ENCODE peak calls at places on chromosome 21, in five cellular contexts. Y is body of pancreas, M is HCT116, A is thoracic aorta, B is iPS DF 6.9. P is an unnamed sample.

GRCh38 chr21:20418353-20418752 is 579.9 kb upstream of the NCAM2 start:
- DNase-seq in Y (no peak), M (no peak), A (no peak), B (no peak), P (no peak)

GRCh38 chr21:14591277-14591876 is 45.3 kb upstream of the SAMSN1 start:
- DNase-seq in B (no peak), Y (no peak), M (no peak), A (no peak), P (no peak)

GRCh38 chr21:44988607-44989537 is 49.0 kb downstream of the SLX9 start:
- DNase-seq in B (no peak), A (no peak), M (no peak), Y (no peak), P (no peak)

GRCh38 chr21:44894687-44895302 is 21.3 kb upstream of the PTTG1IP start:
- DNase-seq in Y (no peak), A (no peak), M (no peak), B (no peak), P (no peak)

GRCh38 chr21:45405819-45406762 is 1.1 kb downstream of the COL18A1 start:
- DNase-seq in A (no peak), M (no peak), Y (no peak), B (no peak), P (no peak)

GRCh38 chr21:16978309-16978895 is 534.4 kb upstream of the CXADR start:
- DNase-seq in M (no peak), B (no peak), A (no peak), Y (no peak), P (no peak)

GRCh38 chr21:35508389-35508888 is 459.3 kb upstream of the RUNX1 start:
- DNase-seq in Y (peak; percentile 80), B (no peak), M (peak; percentile 58), A (peak; percentile 30), P (peak; percentile 62)

GRCh38 chr21:45950740-45951515 is 30.6 kb upstream of the COL6A1 start:
- DNase-seq in Y (peak; percentile 48), M (peak; percentile 12), B (no peak), A (no peak), P (peak; percentile 43)

GRCh38 chr21:27498025-27498424 is 531.1 kb upstream of the ADAMTS5 start:
- DNase-seq in A (no peak), M (no peak), B (no peak), Y (no peak), P (no peak)

GRCh38 chr21:44865561-44866280 is 7.8 kb downstream of the PTTG1IP start:
- DNase-seq in B (no peak), Y (no peak), M (no peak), A (no peak), P (no peak)

GRCh38 chr21:21730524-21730923 is 732.3 kb downstream of the NCAM2 start:
- DNase-seq in Y (no peak), B (no peak), A (no peak), M (no peak), P (no peak)

GRCh38 chr21:24870633-24871032 is 736.6 kb downstream of the MRPL39 start:
- DNase-seq in Y (no peak), M (no peak), B (no peak), A (no peak), P (no peak)

GRCh38 chr21:33947451-33948095 is 32.0 kb upstream of the ATP5PO start:
- DNase-seq in M (peak; percentile 93), A (peak; percentile 76), B (peak; percentile 64), Y (peak; percentile 87), P (peak; percentile 95)
- H3K4me3 ChIP-seq in M (peak overlapping the region; percentile 34), A (peak overlapping the region; percentile 59), B (no peak overlapping the region), Y (no peak overlapping the region), P (peak overlapping the region; percentile 13)

GRCh38 chr21:33018707-33019455 is 6.9 kb upstream of the OLIG2 start:
- DNase-seq in B (no peak), M (no peak), Y (no peak), A (no peak), P (no peak)
- H3K27me3 ChIP-seq in B (peaks cover 62% of the 10 kb centered on the region), M (no peaks in the 10 kb centered on the region), Y (peaks cover 26% of the 10 kb centered on the region), A (no peaks in the 10 kb centered on the region), P (peaks cover 65% of the 10 kb centered on the region)

DNA sequence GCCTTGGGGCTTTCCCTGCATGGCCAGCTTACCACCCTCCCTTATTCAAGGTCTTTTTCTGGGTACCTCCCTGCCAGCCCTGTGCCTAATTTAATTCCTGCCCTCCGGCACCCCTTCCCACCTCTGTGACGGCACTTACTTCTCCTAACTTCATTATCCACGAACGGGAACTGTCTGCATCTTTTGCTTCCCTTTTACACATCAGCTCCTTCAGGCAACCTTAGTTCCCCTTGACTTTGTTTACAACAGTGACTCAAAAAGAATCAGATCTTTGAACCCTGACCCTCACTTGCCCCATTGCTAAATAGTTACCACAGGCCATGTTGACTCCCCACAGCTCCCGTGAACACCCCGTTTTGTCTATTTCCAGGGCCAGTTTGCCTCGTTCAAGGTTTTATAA is 138.3 kb upstream of the ETS2 start:
- DNase-seq in A (no peak), Y (no peak), M (no peak), B (no peak), P (no peak)
- H3K27ac ChIP-seq in A (no peak overlapping the region), Y (no peak overlapping the region), M (no peak overlapping the region), B (no peak overlapping the region), P (no peak overlapping the region)

GRCh38 chr21:38660333-38661295 is 145.1 kb upstream of the ETS2 start:
- DNase-seq in Y (no peak), A (peak; percentile 18), B (no peak), M (no peak), P (no peak)
- H3K4me3 ChIP-seq in Y (no peak overlapping the region), A (peak overlapping the region; percentile 87), B (peak overlapping the region; percentile 58), M (no peak overlapping the region), P (peak overlapping the region; percentile 36)

GRCh38 chr21:34201001-34201400 is 127.6 kb downstream of the MRPS6 start:
- DNase-seq in M (no peak), A (no peak), Y (peak; percentile 45), B (no peak), P (no peak)
- H3K27me3 ChIP-seq in M (no peaks in the 10 kb centered on the region), A (no peaks in the 10 kb centered on the region), Y (no peaks in the 10 kb centered on the region), B (no peaks in the 10 kb centered on the region), P (no peaks in the 10 kb centered on the region)

DNA sequence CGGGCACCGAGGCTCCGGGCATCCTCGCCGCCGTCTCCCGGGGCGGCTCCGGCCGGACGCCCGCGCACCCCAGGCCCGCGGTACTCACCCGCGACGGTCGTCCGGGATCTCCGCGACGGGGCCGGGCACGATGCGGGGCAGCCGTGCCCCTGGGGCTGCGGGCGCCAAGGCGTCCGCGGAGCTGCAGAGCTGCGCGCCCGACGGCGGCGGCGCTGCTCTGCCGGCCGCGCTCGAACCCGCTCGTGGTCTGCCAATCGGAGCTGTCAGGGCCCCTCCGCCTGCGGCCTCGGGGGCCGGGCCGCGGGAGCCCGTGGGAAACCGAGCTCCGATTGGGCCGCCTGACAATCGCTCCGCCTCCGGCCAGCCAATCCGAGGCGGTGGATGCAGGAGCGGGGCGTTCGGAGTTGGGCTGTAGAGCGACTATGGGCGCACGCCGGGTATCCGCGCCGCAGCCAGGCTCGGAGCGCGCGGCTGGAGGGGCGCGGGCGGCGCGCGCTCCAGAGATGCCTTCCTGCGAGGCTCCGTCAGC is 100.6 kb upstream of the SOD1 start:
- DNase-seq in M (peak; percentile 80), B (peak; percentile 88), A (no peak), Y (peak; percentile 80), P (peak; percentile 96)
- H3K27ac ChIP-seq in M (peak overlapping the region; percentile 66), B (no peak overlapping the region), A (no peak overlapping the region), Y (no peak overlapping the region), P (no peak overlapping the region)

DNA sequence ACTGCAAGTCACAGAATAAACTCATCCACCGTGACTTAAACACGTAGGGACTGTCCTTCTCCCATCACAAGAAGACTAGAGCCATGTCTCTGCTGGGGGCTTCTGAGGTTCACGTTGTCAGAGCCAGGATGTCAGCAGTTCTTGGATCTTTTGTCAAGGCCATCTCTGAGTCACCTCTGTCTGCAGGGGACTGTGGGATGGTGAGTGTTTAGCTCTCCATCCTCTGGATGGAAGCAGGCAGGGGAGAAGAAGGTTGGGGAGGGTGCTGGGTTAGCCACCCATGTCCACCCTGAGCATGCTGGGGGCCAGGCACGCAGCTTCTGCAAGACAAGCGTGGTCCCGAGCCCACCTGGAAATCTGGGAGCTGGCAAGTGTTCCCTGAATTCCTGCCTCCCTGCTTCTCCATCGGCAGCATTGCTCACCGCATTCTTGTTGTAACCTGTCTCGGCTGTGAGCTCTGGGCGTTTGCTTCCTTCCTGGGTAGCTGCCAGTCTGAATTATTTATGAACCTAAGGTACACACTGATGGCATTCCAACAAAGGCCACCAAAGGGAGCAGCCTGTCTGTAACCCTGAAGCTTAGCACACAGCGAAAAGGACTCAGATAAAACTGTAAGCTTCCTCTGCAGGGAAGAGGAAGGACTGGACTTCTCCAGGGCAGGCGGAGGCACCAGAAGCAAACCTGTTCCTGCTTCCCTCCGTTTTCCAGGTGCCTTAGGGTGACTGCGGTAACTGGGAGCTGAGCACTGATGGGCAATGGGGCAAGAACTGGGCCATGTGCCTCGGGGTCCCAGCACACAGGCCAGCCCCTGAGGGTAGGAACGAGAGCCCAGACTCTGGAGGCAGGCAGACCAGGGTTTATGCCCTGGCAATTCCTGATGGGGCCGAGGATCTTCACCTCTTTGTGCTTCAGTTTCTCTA is 88.6 kb downstream of the RIPK4 start:
- DNase-seq in A (no peak), Y (peak; percentile 95), M (peak; percentile 24), B (no peak), P (peak; percentile 64)
- H3K4me3 ChIP-seq in A (peak overlapping the region; percentile 26), Y (no peak overlapping the region), M (peak overlapping the region; percentile 29), B (no peak overlapping the region), P (no peak overlapping the region)

DNA sequence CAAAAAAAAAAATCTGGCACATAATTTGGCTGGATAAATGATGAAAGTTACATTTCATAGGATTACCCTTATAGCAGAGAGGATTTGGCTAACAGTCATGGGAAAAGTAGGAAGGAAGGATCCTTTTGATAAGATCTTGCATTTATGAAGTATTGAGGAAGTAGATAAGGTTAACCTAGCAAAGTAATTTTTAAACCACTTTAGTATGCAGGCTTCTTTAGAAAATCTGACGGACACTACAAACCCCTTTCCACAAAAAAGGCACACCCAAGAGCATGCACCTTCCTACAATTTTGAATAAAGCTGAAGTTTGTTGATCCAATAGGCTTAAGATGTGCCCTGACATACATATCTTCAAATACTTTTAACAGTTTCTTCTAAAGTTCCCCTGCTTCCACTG is 275.2 kb downstream of the GRIK1 start:
- DNase-seq in Y (no peak), M (no peak), A (no peak), B (no peak), P (no peak)
- H3K27me3 ChIP-seq in Y (no peaks in the 10 kb centered on the region), M (no peaks in the 10 kb centered on the region), A (no peaks in the 10 kb centered on the region), B (no peaks in the 10 kb centered on the region), P (no peaks in the 10 kb centered on the region)